ENCODE peak calls at places on chromosomes 4 and X, in eight cellular contexts. A is body of pancreas, O is cardiac fibroblast, G is skeletal muscle cell, K is GM12878, E is OCI-LY7, M is astrocyte of the cerebellum, Q is GM06990. C is an unnamed sample.

GRCh38 chr4:12124138-12124537 is 695.4 kb upstream of the HS3ST1 start:
- DNase-seq in G (no peak), E (no peak), K (no peak), Q (no peak), M (no peak), A (no peak), O (no peak), C (no peak)

GRCh38 chr4:78059938-78060337 is 2.8 kb downstream of the FRAS1 start:
- DNase-seq in A (no peak), O (no peak), E (no peak), K (no peak), G (no peak), Q (no peak), M (no peak), C (no peak)

GRCh38 chrX:149286940-149287349 is 218.2 kb downstream of the IDS start:
- DNase-seq in A (peak; percentile 23), O (peak; percentile 61), Q (peak; percentile 24), G (peak; percentile 13), M (peak; percentile 15), K (peak; percentile 40), E (peak; percentile 57), C (peak; percentile 60)

GRCh38 chr4:127888559-127888958 is 7.9 kb downstream of the PLK4 start:
- DNase-seq in M (no peak), A (no peak), O (no peak), Q (no peak), K (no peak), E (no peak), G (no peak), C (no peak)

GRCh38 chr4:156999175-156999517 is 27.5 kb upstream of the PDGFC start:
- DNase-seq in E (no peak), Q (no peak), O (peak; percentile 99), M (peak; percentile 99), K (no peak), A (peak; percentile 69), G (peak; percentile 97), C (peak; percentile 98)

GRCh38 chrX:264634-265455 is 16.3 kb upstream of the PLCXD1 start:
- DNase-seq in A (peak; percentile 55), O (peak; percentile 48), M (no peak), G (no peak), Q (no peak), K (no peak), E (no peak), C (no peak)

GRCh38 chr4:142405021-142405991 is 440.8 kb downstream of the INPP4B start:
- DNase-seq in E (no peak), A (peak; percentile 25), Q (peak; percentile 23), M (no peak), O (peak; percentile 80), G (no peak), K (peak; percentile 57), C (peak; percentile 81)

GRCh38 chr4:183544109-183544508 is 39.3 kb downstream of the ING2 start:
- DNase-seq in E (no peak), O (no peak), Q (no peak), A (no peak), K (no peak), G (no peak), M (no peak), C (no peak)

GRCh38 chr4:107183155-107183774 is 147.2 kb upstream of the DKK2 start:
- DNase-seq in G (peak; percentile 24), K (peak; percentile 3), M (peak; percentile 43), E (peak; percentile 50), Q (peak; percentile 1), O (peak; percentile 77), A (peak; percentile 19), C (peak; percentile 80)

GRCh38 chrX:116240446-116240845 is 69.9 kb downstream of the AGTR2 start:
- DNase-seq in A (no peak), O (peak; percentile 64), G (no peak), K (no peak), E (no peak), M (no peak), Q (no peak), C (peak; percentile 36)

GRCh38 chrX:47030339-47030738 is 47.9 kb upstream of the RGN start:
- DNase-seq in O (peak; percentile 77), Q (peak; percentile 1), E (peak; percentile 73), G (peak; percentile 10), K (peak; percentile 2), A (no peak), M (peak; percentile 59), C (peak; percentile 21)

GRCh38 chr4:17810260-17811077 is at the start of the genes DCAF16 and NCAPG:
- DNase-seq in G (peak; percentile 95), E (peak; percentile 100), A (peak; percentile 100), M (peak; percentile 99), K (peak; percentile 98), Q (peak; percentile 98), O (peak; percentile 100), C (peak; percentile 100)

GRCh38 chr4:17812801-17813200 is 2.0 kb downstream of the NCAPG start:
- DNase-seq in E (no peak), M (no peak), A (no peak), Q (no peak), O (peak; percentile 28), K (no peak), G (no peak), C (peak; percentile 36)

GRCh38 chr4:17811078-17811603 is 362 bp downstream of the NCAPG start:
- DNase-seq in M (no peak), E (no peak), K (no peak), Q (no peak), G (no peak), O (no peak), A (no peak), C (no peak)

GRCh38 chr4:17814140-17814539 is 3.4 kb downstream of the NCAPG start:
- DNase-seq in A (no peak), O (peak; percentile 67), M (no peak), E (no peak), G (no peak), Q (no peak), K (no peak), C (no peak)

DNA sequence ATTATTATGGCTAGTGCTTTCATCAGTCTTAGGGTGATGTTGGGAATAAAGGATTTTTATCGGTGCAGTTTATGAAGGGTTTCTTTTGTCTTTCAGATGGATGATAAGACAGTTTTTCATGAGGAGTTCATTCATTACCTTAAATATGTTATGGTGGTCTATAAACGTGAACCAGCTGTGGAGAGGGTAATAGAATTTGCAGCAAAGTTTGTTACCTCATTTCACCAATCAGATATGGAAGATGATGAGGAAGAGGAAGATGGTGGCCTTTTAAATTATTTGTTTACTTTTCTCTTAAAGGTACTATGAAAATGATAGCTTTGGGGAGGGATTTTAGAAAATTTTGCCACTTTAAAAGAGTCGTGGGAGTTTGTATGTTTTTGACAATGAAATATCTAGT is 1.3 kb downstream of the NCAPG start:
- DNase-seq in A (no peak), E (peak; percentile 23), G (no peak), M (no peak), K (no peak), Q (no peak), O (no peak), C (no peak)
- H3K4me3 ChIP-seq in A (no peak overlapping the region), E (peak overlapping the region; percentile 85), G (peak overlapping the region; percentile 83), M (peak overlapping the region; percentile 88), K (peak overlapping the region; percentile 87), Q (peak overlapping the region; percentile 77), O (no peak overlapping the region), C (peak overlapping the region; percentile 82)

GRCh38 chr4:67659065-67659464 is 41.9 kb downstream of the UBA6 start:
- DNase-seq in G (no peak), Q (no peak), E (no peak), O (no peak), M (no peak), A (no peak), K (no peak), C (no peak)

GRCh38 chr4:67658302-67658701 is 42.7 kb downstream of the UBA6 start:
- DNase-seq in A (no peak), M (no peak), K (no peak), E (no peak), Q (no peak), G (no peak), O (no peak), C (no peak)

DNA sequence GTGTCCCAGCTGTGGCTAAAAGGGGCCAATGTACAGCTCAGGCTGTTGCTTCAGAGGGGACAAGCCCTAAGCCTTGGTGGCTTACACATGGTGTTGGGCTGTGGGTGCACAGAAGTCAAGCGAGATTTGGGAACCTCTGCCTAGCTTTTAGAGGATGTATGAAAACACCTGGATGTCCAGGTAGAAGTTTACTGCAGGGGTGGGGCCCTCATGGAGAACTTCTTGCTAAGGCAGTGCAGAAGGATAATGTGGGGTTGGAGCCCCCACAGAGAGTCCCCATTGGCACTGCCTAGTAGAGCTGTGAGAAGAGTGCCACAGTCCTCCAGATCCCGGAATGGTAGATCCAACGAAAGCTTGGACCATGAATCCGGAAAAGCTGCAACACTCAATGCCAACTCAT is 40.5 kb downstream of the UBA6 start:
- DNase-seq in M (no peak), K (no peak), O (no peak), E (peak; percentile 38), G (no peak), Q (peak; percentile 10), A (no peak), C (no peak)
- H3K4me3 ChIP-seq in M (no peak overlapping the region), K (no peak overlapping the region), O (no peak overlapping the region), E (no peak overlapping the region), G (no peak overlapping the region), Q (no peak overlapping the region), A (no peak overlapping the region), C (no peak overlapping the region)

DNA sequence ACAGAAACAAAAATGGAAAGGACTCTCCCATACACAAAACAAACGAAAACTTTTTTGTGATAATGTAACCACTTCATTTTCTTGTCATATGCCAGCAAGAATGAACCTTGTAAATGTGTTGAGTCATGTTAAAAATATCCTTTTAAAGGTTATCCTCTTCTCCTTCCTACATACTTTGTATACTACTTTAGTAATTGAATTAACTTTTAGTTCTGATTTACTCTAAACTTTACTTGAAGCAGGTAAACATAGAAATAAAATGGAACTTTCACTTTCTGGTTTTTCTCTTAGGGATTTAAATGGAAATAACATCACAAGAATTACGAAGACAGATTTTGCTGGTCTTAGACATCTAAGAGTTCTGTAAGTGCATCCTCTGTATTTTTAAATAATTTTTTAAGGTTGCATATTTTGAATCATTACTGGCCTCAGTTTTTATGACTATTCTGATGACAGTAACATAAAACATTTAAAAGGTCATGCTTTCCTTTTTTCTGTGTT is 4.7 kb downstream of the SLIT2 start:
- DNase-seq in K (no peak), M (no peak), Q (no peak), E (no peak), G (no peak), A (no peak), O (no peak), C (peak; percentile 14)
- H3K4me3 ChIP-seq in K (no peak overlapping the region), M (peak overlapping the region; percentile 69), Q (no peak overlapping the region), E (no peak overlapping the region), G (peak overlapping the region; percentile 2), A (no peak overlapping the region), O (no peak overlapping the region), C (peak overlapping the region; percentile 93)

DNA sequence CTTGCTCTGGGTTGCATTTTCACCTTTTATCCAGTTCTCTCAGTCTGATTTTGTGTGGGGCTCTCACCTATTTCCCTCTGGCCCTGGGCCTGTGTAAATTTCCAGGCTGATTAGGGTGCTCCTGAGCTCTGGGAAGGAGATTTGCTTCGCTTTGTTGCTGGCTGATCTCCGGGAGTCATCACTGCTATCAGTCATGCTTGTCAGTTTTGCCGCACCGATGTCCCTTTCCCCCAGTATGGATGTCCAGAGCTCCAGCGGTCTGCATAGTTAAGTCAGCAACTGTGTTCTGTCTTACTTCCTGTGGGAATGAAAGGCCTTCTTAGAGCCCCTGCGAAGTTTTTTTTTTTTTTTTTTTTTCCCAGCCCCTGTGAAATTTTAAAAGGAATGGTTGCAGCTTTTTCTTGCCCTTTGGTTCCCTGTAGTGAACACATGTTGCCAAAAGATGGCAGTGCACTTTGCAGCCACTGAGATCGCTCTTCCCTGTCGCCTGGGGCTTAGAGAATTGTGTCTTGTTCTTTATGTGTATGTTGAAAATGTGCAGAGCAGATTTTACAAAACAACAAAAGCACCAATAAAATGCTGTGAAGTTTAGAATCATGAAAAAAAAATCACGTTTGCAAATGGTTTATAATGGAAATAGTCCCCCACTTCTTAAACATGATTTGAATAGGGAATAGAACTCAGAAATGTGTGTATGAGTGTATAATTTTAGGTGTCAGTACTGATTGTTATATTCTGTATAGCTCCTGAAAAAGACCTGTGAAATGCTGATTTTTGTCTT is 109.2 kb upstream of the SLC4A4 start:
- DNase-seq in A (peak; percentile 35), Q (no peak), G (no peak), K (no peak), M (peak; percentile 38), O (peak; percentile 78), E (peak; percentile 21), C (peak; percentile 24)
- H3K4me3 ChIP-seq in A (no peak overlapping the region), Q (no peak overlapping the region), G (no peak overlapping the region), K (no peak overlapping the region), M (no peak overlapping the region), O (no peak overlapping the region), E (no peak overlapping the region), C (no peak overlapping the region)